ENCODE peak calls at places on chromosomes 4 and X, in six cellular contexts. I, T, E, M, D and P are unnamed samples. For H3K9me3 and H3K36me3, the result is how much of the 10 kb centered on the place peaks cover.

GRCh38 chr4:8272472-8273428 is 3.2 kb downstream of the HTRA3 start:
- DNase-seq in I (no peak), T (peak), E (no peak), M (no peak), D (no peak), P (no peak)

GRCh38 chrX:135985974-135986312 is 708 bp downstream of the SLC9A6 start:
- DNase-seq in I (peak), T (no peak), E (no peak), M (no peak), D (no peak), P (no peak)

GRCh38 chrX:7059214-7059838 is 88.2 kb upstream of the STS start:
- DNase-seq in I (no peak), T (no peak), E (no peak), M (no peak), D (no peak), P (no peak)

GRCh38 chr4:119858176-119858575 is 208.5 kb downstream of the MAD2L1 start:
- DNase-seq in I (no peak), T (no peak), E (no peak), M (no peak), D (no peak), P (no peak)

GRCh38 chr4:5798447-5798846 is 87.4 kb downstream of the EVC start:
- DNase-seq in I (no peak), T (peak), E (no peak), M (no peak), D (no peak), P (no peak)

GRCh38 chr4:4443821-4444220 is 56.9 kb downstream of the NSG1 start:
- DNase-seq in I (no peak), T (no peak), E (no peak), M (no peak), D (no peak), P (no peak)

GRCh38 chr4:40003986-40004385 is 26.3 kb upstream of the PDS5A start:
- DNase-seq in I (no peak), T (no peak), E (no peak), M (no peak), D (no peak), P (no peak)

GRCh38 chr4:16908377-16909021 is 10.1 kb upstream of the LDB2 start:
- DNase-seq in I (no peak), T (no peak), E (no peak), M (no peak), D (no peak), P (no peak)

DNA sequence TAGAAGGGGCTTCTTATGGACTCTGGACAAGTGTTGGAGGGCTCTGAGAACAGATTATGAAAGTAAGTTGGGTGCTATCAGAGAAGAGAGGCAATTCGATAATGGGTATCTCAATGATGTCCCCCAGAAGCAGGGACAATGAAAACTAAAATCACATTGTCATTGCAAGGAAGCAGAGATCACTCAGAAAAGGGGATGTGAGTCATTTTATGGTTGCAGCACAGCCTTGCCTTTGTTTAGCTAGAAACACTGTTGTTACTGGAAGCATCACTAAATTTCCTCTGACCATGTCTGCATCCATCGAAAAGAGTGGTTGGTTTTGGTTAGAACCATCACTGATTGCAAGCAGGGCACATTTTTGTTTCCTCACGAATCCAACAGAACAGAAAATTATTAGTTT is 246.8 kb upstream of the NWD2 start:
- DNase-seq in I (no peak), T (no peak), E (no peak), M (no peak), D (no peak), P (no peak)
- H3K9me3 ChIP-seq in I (under half), T (under half), E (under half), M (under half), D (under half), P (under half)

GRCh38 chr4:145939241-145939640 is 618 bp upstream of the ZNF827 start:
- DNase-seq in I (no peak), T (no peak), E (no peak), M (no peak), D (no peak), P (no peak)

GRCh38 chr4:145937021-145937861 is 1.4 kb downstream of the ZNF827 start:
- DNase-seq in I (peak), T (peak), E (peak), M (peak), D (peak), P (peak)

GRCh38 chr4:145937990-145938611 is 522 bp downstream of the ZNF827 start:
- DNase-seq in I (peak), T (no peak), E (no peak), M (peak), D (peak), P (peak)

GRCh38 chr4:145938618-145939177 is at the start of gene ZNF827:
- DNase-seq in I (peak), T (peak), E (peak), M (peak), D (peak), P (peak)

GRCh38 chr4:145939856-145940255 is 1.2 kb upstream of the ZNF827 start:
- DNase-seq in I (no peak), T (no peak), E (no peak), M (no peak), D (no peak), P (no peak)
- TF ChIP-seq CTCF in I (no peak), T (no peak), E (no peak), M (no peak), D (no peak), P (no peak)

GRCh38 chr4:1778642-1779392 is 14.3 kb upstream of the FGFR3 start:
- DNase-seq in I (no peak), T (no peak), E (no peak), M (no peak), D (no peak), P (no peak)

GRCh38 chr4:1775731-1776500 is 17.2 kb upstream of the FGFR3 start:
- DNase-seq in I (peak), T (no peak), E (no peak), M (no peak), D (no peak), P (no peak)

GRCh38 chr4:1779588-1780382 is 13.3 kb upstream of the FGFR3 start:
- DNase-seq in I (no peak), T (no peak), E (no peak), M (no peak), D (no peak), P (no peak)

GRCh38 chr4:1776521-1777161 is 16.5 kb upstream of the FGFR3 start:
- DNase-seq in I (no peak), T (no peak), E (no peak), M (no peak), D (no peak), P (no peak)

DNA sequence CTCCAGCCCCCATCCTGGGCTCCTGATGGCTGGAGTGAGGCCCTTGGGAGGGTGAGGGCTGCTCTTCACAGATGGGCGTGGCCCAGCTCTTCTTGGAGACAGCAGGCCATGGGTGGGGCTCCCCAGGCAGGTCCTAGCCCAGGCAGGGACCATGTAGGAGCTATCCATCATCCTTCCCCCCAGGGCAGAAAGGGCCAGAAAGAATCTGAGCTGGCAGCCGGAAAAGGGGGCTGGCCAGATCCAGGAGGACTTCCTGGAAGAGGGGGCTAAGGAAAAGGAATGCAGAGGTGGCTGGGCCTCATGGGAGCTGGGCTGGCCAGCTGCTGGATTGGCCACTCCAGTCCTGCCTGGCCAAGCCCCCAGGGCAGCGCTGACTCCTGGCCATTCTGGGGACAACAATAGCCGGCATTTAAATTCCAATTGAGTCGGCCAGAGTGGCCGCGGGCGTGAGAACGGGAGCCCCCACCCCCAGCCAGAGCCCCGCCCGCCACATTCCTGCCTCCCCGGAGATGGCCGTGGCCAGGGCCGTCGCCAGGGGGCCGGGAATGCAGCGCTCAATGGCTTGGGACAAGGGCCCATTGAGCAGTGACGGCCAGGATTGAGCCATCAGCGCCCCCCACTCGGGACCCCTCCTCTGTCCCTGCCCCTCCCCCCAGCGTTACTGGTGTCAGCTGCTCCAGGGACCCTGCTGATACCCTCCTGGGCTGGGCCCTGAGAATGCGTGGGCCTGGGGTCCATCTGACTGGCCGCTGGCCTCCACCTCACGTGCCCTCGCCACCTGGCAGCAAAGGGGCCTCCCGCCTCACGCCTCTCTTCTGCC is 15.1 kb upstream of the FGFR3 start:
- DNase-seq in I (peak), T (no peak), E (no peak), M (no peak), D (no peak), P (no peak)
- H3K36me3 ChIP-seq in I (under half), T (under half), E (under half), M (under half), D (under half), P (under half)

GRCh38 chr4:3054169-3054759 is 20.1 kb downstream of the HTT-AS start:
- DNase-seq in I (no peak), T (no peak), E (no peak), M (no peak), D (no peak), P (no peak)
- H3K9me3 ChIP-seq in I (under half), T (under half), E (under half), M (under half), D (under half), P (under half)

DNA sequence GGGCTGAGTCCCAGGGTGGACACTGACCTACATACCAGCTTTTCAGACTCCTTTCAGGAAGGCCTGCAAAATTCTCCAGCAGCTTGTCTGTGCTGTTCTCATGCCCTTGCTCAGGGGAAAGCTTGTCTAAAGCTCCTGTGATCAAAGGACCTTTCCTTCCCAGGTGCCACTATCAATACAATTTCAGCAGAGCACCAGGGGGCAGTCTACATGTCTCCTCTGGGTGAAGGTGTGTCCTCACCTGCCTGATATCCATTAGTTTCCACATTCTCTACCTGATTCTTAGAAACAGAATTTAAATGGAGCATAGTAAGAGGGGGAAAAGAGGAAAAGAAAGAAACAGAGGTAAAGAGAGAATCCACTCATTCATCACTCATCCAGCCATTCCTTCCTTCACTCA is 114.2 kb downstream of the PPARGC1A start:
- DNase-seq in I (no peak), T (no peak), E (no peak), M (no peak), D (no peak), P (peak)
- TF ChIP-seq CTCF in I (no peak), T (no peak), E (no peak), M (no peak), D (no peak), P (peak)

DNA sequence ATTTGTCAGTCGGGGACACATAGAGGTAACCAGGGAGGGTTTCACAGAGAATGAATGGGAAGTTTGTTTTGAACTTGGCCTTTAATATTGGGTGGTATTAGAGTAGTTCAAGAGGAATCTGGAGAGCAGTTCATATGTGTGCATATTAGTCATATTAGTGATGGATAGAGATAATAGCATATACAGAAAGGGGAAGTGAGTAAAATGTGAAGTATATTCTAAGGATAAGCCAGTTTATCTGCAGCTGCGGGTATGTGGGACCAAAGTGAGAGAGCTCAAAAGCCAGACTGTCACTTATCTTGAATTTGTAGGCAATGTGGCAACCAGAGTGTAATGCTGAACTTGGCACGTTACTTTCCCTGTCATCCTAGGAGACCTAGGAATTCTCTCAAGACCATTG is 169.9 kb downstream of the AFF2 start:
- DNase-seq in I (no peak), T (no peak), E (no peak), M (no peak), D (no peak), P (no peak)
- H3K36me3 ChIP-seq in I (under half), T (under half), E (under half), M (under half), D (under half), P (under half)

GRCh38 chr4:92253550-92253949 is 50.2 kb upstream of the GRID2 start:
- DNase-seq in I (no peak), T (no peak), E (no peak), M (no peak), D (no peak), P (no peak)
- H3K9me3 ChIP-seq in I (under half), T (under half), E (under half), M (under half), D (under half), P (under half)

DNA sequence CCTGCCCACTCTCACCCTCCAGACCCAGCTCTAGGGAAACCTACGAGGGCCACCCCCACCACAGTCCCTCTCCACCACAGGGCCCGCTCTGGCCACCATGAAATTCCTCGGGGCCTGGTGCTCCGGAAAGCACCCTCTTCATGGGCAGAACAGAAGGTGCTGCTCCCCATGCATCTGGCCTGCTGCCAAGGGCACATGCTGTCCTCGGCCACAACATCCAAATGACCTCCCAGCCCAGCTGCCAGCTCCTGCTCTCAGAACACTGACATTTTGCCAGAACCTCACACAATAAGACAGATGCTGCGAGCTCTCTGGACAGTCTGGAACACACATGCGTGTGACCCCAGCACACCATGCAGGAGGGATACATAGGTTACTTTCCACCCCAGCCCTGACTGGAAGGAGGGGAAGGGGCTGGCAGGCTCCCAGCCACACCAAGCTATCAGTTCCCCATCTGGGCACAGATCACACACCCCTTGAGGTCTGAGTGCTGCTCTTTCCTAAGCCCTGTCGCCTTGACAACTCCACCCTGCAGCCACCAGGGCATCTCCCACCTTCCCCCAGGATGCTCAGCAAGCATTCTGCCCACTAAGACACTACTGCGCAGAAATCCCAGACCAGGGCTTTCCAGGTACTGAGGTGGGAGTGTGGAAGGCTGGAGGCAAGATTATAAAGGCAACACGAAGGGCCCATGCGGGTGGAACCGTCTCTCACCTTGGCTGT is 5.8 kb downstream of the CCNQ start:
- DNase-seq in I (no peak), T (peak), E (no peak), M (no peak), D (peak), P (no peak)
- TF ChIP-seq CTCF in I (no peak), T (no peak), E (no peak), M (no peak), D (no peak), P (no peak)

DNA sequence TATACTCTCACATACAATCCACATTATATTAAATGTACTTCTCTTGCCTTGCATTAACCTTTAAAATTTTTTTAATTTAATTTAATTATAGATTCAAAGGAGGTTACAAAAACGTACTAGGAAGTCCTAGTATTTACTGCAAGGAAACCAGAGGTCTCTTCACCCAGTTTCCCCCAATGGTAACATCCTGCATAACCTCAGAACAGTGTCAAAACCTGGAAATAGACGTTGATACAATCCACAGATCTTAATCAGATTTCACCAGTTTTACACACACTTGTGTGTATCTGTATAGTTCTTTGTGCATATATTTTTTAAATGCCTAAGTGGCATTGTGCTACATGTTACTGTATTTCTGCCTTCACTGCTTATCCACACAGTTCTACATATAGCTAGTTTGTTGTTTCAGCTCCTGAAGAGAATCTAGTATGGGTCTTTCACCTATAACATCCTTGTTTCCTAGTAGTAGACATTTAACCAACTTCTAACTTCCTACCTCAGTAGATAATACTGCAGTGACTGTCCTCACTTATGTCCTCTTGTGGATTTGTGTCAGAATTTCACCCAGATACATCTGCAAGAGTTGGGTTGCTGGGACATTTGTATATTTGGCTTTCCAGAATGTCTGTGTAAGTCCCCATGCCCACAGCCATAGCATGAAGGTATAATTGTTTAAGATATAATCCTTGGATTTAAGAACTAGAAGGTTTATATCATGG is 103.2 kb downstream of the NFKB1 start:
- DNase-seq in I (no peak), T (no peak), E (no peak), M (no peak), D (no peak), P (no peak)
- H3K36me3 ChIP-seq in I (under half), T (under half), E (under half), M (under half), D (half or more), P (under half)